ENCODE peak calls at places on chromosomes 3 and 15, in four cellular contexts. One of them, this sample, is unnamed. For H3K4me1, the result is how much of the 10 kb centered on the place peaks cover.

GRCh38 chr15:40904552-40905201 is 10.4 kb downstream of the VPS18 start:
- DNase-seq in GM23248: no peak
- DNase-seq in CD8-positive, alpha-beta memory T cell: no peak
- DNase-seq in A549: no peak
- DNase-seq in this sample: no peak

GRCh38 chr3:21798689-21799088 is 47.7 kb upstream of the ZNF385D start:
- DNase-seq in A549: no peak
- DNase-seq in GM23248: no peak
- DNase-seq in CD8-positive, alpha-beta memory T cell: no peak
- DNase-seq in this sample: no peak

GRCh38 chr3:179871782-179872181 is 165.0 kb downstream of the PEX5L start:
- DNase-seq in GM23248: peak
- DNase-seq in A549: no peak
- DNase-seq in CD8-positive, alpha-beta memory T cell: no peak
- DNase-seq in this sample: no peak

GRCh38 chr3:111717601-111718000 is 122.5 kb upstream of the ZBED2 start:
- DNase-seq in GM23248: peak
- DNase-seq in A549: peak
- DNase-seq in CD8-positive, alpha-beta memory T cell: peak
- DNase-seq in this sample: peak

GRCh38 chr3:132342183-132342582 is 25.0 kb downstream of the ACP3 start:
- DNase-seq in CD8-positive, alpha-beta memory T cell: no peak
- DNase-seq in A549: peak
- DNase-seq in GM23248: no peak
- DNase-seq in this sample: no peak

GRCh38 chr3:136893848-136894443 is 31.9 kb downstream of the NCK1 start:
- DNase-seq in A549: peak
- DNase-seq in CD8-positive, alpha-beta memory T cell: no peak
- DNase-seq in GM23248: peak
- DNase-seq in this sample: no peak

GRCh38 chr15:67079361-67079760 is 14.0 kb downstream of the SMAD3 start:
- DNase-seq in CD8-positive, alpha-beta memory T cell: no peak
- DNase-seq in GM23248: peak
- DNase-seq in A549: no peak
- DNase-seq in this sample: no peak

GRCh38 chr3:32448686-32449474 is 53.8 kb downstream of the CMTM6 start:
- DNase-seq in GM23248: no peak
- DNase-seq in CD8-positive, alpha-beta memory T cell: no peak
- DNase-seq in A549: no peak
- DNase-seq in this sample: no peak

GRCh38 chr15:67043939-67044771 is 21.2 kb upstream of the SMAD3 start:
- DNase-seq in CD8-positive, alpha-beta memory T cell: no peak
- DNase-seq in A549: peak
- DNase-seq in GM23248: peak
- DNase-seq in this sample: no peak

GRCh38 chr3:137013955-137014688 is 56.3 kb downstream of the IL20RB start:
- DNase-seq in A549: peak
- DNase-seq in GM23248: peak
- DNase-seq in CD8-positive, alpha-beta memory T cell: peak
- DNase-seq in this sample: peak

GRCh38 chr3:100002599-100003350 is 111.5 kb downstream of the FILIP1L start:
- DNase-seq in GM23248: peak
- DNase-seq in CD8-positive, alpha-beta memory T cell: no peak
- DNase-seq in A549: peak
- DNase-seq in this sample: no peak

GRCh38 chr3:191290311-191291025 is 38.7 kb upstream of the CCDC50 start:
- DNase-seq in GM23248: peak
- DNase-seq in A549: no peak
- DNase-seq in CD8-positive, alpha-beta memory T cell: no peak
- DNase-seq in this sample: no peak

GRCh38 chr3:63934484-63934883 is 22.3 kb upstream of the SCAANT1 start:
- DNase-seq in CD8-positive, alpha-beta memory T cell: peak
- DNase-seq in GM23248: no peak
- DNase-seq in A549: no peak
- DNase-seq in this sample: no peak

GRCh38 chr3:14525685-14526631 is 14.2 kb downstream of the GRIP2 start:
- DNase-seq in A549: no peak
- DNase-seq in GM23248: peak
- DNase-seq in CD8-positive, alpha-beta memory T cell: no peak
- DNase-seq in this sample: no peak

GRCh38 chr3:195896361-195897080 is 11.8 kb downstream of the TNK2 start:
- DNase-seq in CD8-positive, alpha-beta memory T cell: no peak
- DNase-seq in GM23248: peak
- DNase-seq in A549: peak
- DNase-seq in this sample: no peak

GRCh38 chr3:195893916-195894315 is 14.4 kb downstream of the TNK2 start:
- DNase-seq in CD8-positive, alpha-beta memory T cell: no peak
- DNase-seq in GM23248: no peak
- DNase-seq in A549: no peak
- DNase-seq in this sample: no peak

GRCh38 chr3:195893516-195893915 is 14.8 kb downstream of the TNK2 start:
- DNase-seq in GM23248: no peak
- DNase-seq in A549: no peak
- DNase-seq in CD8-positive, alpha-beta memory T cell: no peak
- DNase-seq in this sample: no peak

GRCh38 chr3:195895900-195896360 is 12.4 kb downstream of the TNK2 start:
- DNase-seq in CD8-positive, alpha-beta memory T cell: peak
- DNase-seq in A549: peak
- DNase-seq in GM23248: peak
- DNase-seq in this sample: peak

DNA sequence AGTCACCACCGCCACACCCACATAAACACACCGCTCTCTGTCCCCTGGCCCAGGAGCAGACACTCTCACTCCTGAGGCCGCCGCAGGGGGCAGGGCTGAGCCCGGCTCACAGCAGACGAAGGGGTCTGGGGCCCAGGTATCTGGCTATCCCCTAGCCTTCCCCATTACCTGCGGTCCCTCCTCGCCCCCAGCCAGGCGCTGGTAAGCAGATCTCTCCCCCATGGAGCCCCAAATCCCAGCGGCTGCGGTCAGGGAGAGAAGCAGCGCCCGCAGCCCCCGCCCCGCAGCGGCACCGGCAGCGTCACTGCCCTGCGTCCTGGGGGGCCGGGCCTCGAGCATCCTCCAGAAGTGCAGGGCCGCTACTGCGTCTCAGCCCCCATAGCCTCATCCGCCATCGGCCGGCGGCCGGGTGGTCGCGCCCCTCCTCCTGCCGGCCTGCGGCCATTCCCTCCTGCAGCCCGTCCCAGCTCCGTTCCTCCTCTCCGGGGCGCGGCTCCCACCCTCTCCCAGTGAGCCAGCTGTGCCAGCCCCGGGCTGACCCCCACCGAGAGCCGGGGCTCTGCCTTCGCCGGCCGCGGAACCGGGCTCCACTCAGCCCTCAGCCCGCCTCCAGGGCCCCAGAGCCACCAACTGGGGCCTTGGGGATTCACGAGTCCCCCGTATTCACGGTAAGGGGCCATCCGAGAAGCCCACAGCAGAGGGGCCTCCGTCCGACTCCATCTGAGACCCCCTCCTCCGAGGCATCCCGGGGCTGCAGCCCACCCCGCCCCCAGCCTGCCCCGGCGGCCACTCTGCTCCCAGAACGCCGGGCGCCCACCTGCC is 13.1 kb downstream of the TNK2 start:
- DNase-seq in CD8-positive, alpha-beta memory T cell: peak
- DNase-seq in GM23248: peak
- DNase-seq in A549: peak
- DNase-seq in this sample: peak
- H3K27ac ChIP-seq in CD8-positive, alpha-beta memory T cell: peak
- H3K27ac ChIP-seq in GM23248: peak
- H3K27ac ChIP-seq in A549: peak
- H3K27ac ChIP-seq in this sample: peak

GRCh38 chr15:43824302-43825246 is at the start of gene MFAP1:
- DNase-seq in CD8-positive, alpha-beta memory T cell: peak
- DNase-seq in GM23248: peak
- DNase-seq in A549: peak
- DNase-seq in this sample: peak
- H3K4me3 ChIP-seq in CD8-positive, alpha-beta memory T cell: peak
- H3K4me3 ChIP-seq in GM23248: peak
- H3K4me3 ChIP-seq in A549: peak
- H3K4me3 ChIP-seq in this sample: peak

DNA sequence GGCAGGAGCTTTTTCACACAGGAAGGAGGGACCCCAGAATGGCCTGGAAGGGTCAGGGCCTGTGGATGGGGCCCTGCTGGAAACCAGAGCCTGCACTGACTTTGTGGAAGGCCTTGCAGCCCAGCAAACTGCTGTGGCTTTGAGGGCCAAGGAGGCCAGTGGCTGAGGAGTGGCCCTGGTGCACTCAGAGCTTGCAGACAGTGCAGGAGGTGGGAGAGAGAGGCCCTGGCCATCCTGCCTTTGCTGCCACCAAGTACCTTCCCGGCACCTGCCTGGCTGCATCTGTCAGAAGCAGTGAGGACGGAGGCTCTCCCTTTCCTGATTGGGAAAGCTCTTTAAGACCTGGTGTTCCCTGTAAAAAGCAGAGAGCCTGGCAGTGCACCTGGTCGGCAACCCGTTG is 6.4 kb downstream of the PSTPIP1 start:
- DNase-seq in GM23248: no peak
- DNase-seq in A549: no peak
- DNase-seq in CD8-positive, alpha-beta memory T cell: no peak
- DNase-seq in this sample: no peak
- H3K4me1 ChIP-seq in GM23248: under half
- H3K4me1 ChIP-seq in A549: under half
- H3K4me1 ChIP-seq in CD8-positive, alpha-beta memory T cell: half or more
- H3K4me1 ChIP-seq in this sample: half or more

GRCh38 chr3:186418601-186419238 is 56.7 kb upstream of the DGKG start:
- DNase-seq in GM23248: no peak
- DNase-seq in CD8-positive, alpha-beta memory T cell: no peak
- DNase-seq in A549: no peak
- DNase-seq in this sample: no peak
- H3K27ac ChIP-seq in GM23248: no peak
- H3K27ac ChIP-seq in CD8-positive, alpha-beta memory T cell: no peak
- H3K27ac ChIP-seq in A549: peak
- H3K27ac ChIP-seq in this sample: no peak

GRCh38 chr3:129602730-129603560 is 3.5 kb downstream of the PLXND1 start:
- DNase-seq in CD8-positive, alpha-beta memory T cell: no peak
- DNase-seq in A549: peak
- DNase-seq in GM23248: peak
- DNase-seq in this sample: no peak
- H3K4me3 ChIP-seq in CD8-positive, alpha-beta memory T cell: no peak
- H3K4me3 ChIP-seq in A549: peak
- H3K4me3 ChIP-seq in GM23248: peak
- H3K4me3 ChIP-seq in this sample: no peak

This sample was measured in naive thymus-derived CD4-positive, alpha-beta T cell.